ENCODE peak calls at places on chromosomes 13 and 19, in four cellular contexts. Q is esophagus squamous epithelium, D is SHP77, N is neuronal stem cell. C is an unnamed sample.

GRCh38 chr13:30039506-30039905 is 189.1 kb upstream of the UBL3 start:
- DNase-seq in Q (no peak), D (no peak), N (no peak), C (no peak)

GRCh38 chr19:55368701-55369563 is 1.3 kb downstream of the IL11 start:
- DNase-seq in Q (no peak), D (no peak), N (no peak), C (no peak)

GRCh38 chr13:48236528-48237353 is 3.7 kb downstream of the ITM2B start:
- DNase-seq in Q (no peak), D (no peak), N (no peak), C (no peak)

GRCh38 chr13:45167611-45168554 is 33.0 kb downstream of the KCTD4 start:
- DNase-seq in Q (no peak), D (no peak), N (no peak), C (no peak)

GRCh38 chr13:44972956-44973581 is 16.2 kb downstream of the NUFIP1 start:
- DNase-seq in Q (no peak), D (peak), N (no peak), C (no peak)

GRCh38 chr13:39803156-39803555 is 147.7 kb downstream of the COG6 start:
- DNase-seq in Q (no peak), D (no peak), N (no peak), C (no peak)

GRCh38 chr19:41297628-41298326 is 12.2 kb upstream of the CCDC97 start:
- DNase-seq in Q (no peak), D (no peak), N (no peak), C (no peak)

GRCh38 chr13:51977606-51978005 is 33.6 kb downstream of the ATP7B start:
- DNase-seq in Q (no peak), D (no peak), N (no peak), C (no peak)

GRCh38 chr19:16836115-16836905 is 7.1 kb downstream of the SIN3B start:
- DNase-seq in Q (no peak), D (no peak), N (no peak), C (no peak)

GRCh38 chr19:6215701-6216235 is 64.0 kb downstream of the MLLT1 start:
- DNase-seq in Q (no peak), D (no peak), N (no peak), C (no peak)

GRCh38 chr19:55434356-55434755 is 8.7 kb downstream of the SHISA7 start:
- DNase-seq in Q (no peak), D (no peak), N (no peak), C (no peak)

GRCh38 chr13:22060187-22060586 is 389.3 kb downstream of the FGF9 start:
- DNase-seq in Q (no peak), D (no peak), N (no peak), C (no peak)

GRCh38 chr19:17540174-17540573 is 15.3 kb upstream of the COLGALT1 start:
- DNase-seq in Q (no peak), D (no peak), N (no peak), C (no peak)

GRCh38 chr19:5838437-5839311 is 828 bp downstream of the FUT6 start:
- DNase-seq in Q (no peak), D (no peak), N (no peak), C (no peak)

GRCh38 chr19:47035127-47035494 is 13.3 kb downstream of the TMEM160 start:
- DNase-seq in Q (no peak), D (no peak), N (no peak), C (no peak)

GRCh38 chr19:45217193-45217956 is 27.8 kb downstream of the EXOC3L2 start:
- DNase-seq in Q (no peak), D (no peak), N (no peak), C (no peak)

GRCh38 chr19:32343550-32344262 is 1.7 kb upstream of the ZNF507 start:
- DNase-seq in Q (no peak), D (no peak), N (no peak), C (no peak)

GRCh38 chr13:79711631-79712030 is 230.7 kb downstream of the NDFIP2 start:
- DNase-seq in Q (no peak), D (no peak), N (no peak), C (no peak)

GRCh38 chr13:90689111-90689510 is 658.4 kb upstream of the MIR17HG start:
- DNase-seq in Q (no peak), D (no peak), N (no peak), C (no peak)

GRCh38 chr13:59178344-59178743 is 985.4 kb downstream of the DIAPH3 start:
- DNase-seq in Q (no peak), D (no peak), N (no peak), C (no peak)

GRCh38 chr19:47541507-47541906 is 26.6 kb upstream of the NAPA start:
- DNase-seq in Q (no peak), D (no peak), N (no peak), C (no peak)

GRCh38 chr19:29831041-29831548 is 19.3 kb downstream of the CCNE1 start:
- DNase-seq in Q (no peak), D (no peak), N (no peak), C (no peak)

GRCh38 chr19:2516727-2517126 is 40.8 kb downstream of the GADD45B start:
- DNase-seq in Q (no peak), D (no peak), N (no peak), C (no peak)

GRCh38 chr13:37984357-37984756 is 114.8 kb upstream of the TRPC4 start:
- DNase-seq in Q (no peak), D (no peak), N (no peak), C (no peak)

GRCh38 chr19:23071087-23071511 is 45.7 kb upstream of the ZNF730 start:
- DNase-seq in Q (no peak), D (no peak), N (no peak), C (no peak)

GRCh38 chr13:68030152-68030809 is 800.1 kb upstream of the PCDH9 start:
- DNase-seq in Q (no peak), D (no peak), N (no peak), C (no peak)

GRCh38 chr13:67369895-67370660 is 139.9 kb upstream of the PCDH9 start:
- DNase-seq in Q (no peak), D (no peak), N (no peak), C (no peak)

GRCh38 chr13:30690282-30691188 is 44.8 kb upstream of the ALOX5AP start:
- DNase-seq in Q (no peak), D (peak), N (no peak), C (no peak)

GRCh38 chr19:42286349-42287016 is 15.4 kb upstream of the PRR19 start:
- DNase-seq in Q (no peak), D (no peak), N (no peak), C (no peak)

GRCh38 chr13:111395511-111396393 is 75.3 kb downstream of the TEX29 start:
- DNase-seq in Q (no peak), D (no peak), N (no peak), C (peak)

GRCh38 chr13:114166381-114167131 is 12.5 kb upstream of the CFAP97D2 start:
- DNase-seq in Q (no peak), D (no peak), N (no peak), C (no peak)

GRCh38 chr19:1396019-1396767 is 5.1 kb downstream of the GAMT start:
- DNase-seq in Q (no peak), D (no peak), N (no peak), C (no peak)

GRCh38 chr13:59982631-59983382 is 180.9 kb downstream of the DIAPH3 start:
- DNase-seq in Q (no peak), D (no peak), N (no peak), C (no peak)

C was measured in vagina.